ENCODE peak calls at places on chromosomes 5 and 9, in six cellular contexts. V is AG10803, P is foreskin fibroblast, U is heart left ventricle, X is choroid plexus epithelial cell, I is breast epithelium. G is an unnamed sample.

GRCh38 chr5:163434410-163434866 is 3.0 kb upstream of the CCNG1 start:
- DNase-seq in V (no peak), P (no peak), I (peak), U (no peak), X (peak), G (no peak)

GRCh38 chr5:36606437-36607113 is at the start of gene SLC1A3:
- DNase-seq in P (peak), X (peak), I (no peak), U (no peak), V (peak), G (peak)

GRCh38 chr5:464446-464842 is 21.5 kb downstream of the EXOC3 start:
- DNase-seq in U (peak), I (peak), P (no peak), V (no peak), X (no peak), G (no peak)

GRCh38 chr9:88953401-88954029 is 37.8 kb upstream of the S1PR3 start:
- DNase-seq in P (peak), U (no peak), I (no peak), X (peak), V (peak), G (peak)

GRCh38 chr9:6153425-6153824 is 62.2 kb upstream of the IL33 start:
- DNase-seq in P (no peak), U (no peak), V (no peak), X (peak), I (no peak), G (no peak)

GRCh38 chr9:15150939-15151338 is 156.1 kb downstream of the TTC39B start:
- DNase-seq in I (no peak), P (no peak), V (no peak), U (no peak), X (no peak), G (no peak)

GRCh38 chr9:12973702-12974101 is 198.9 kb downstream of the LURAP1L start:
- DNase-seq in U (no peak), P (peak), V (no peak), X (no peak), I (no peak), G (no peak)

GRCh38 chr5:149044453-149045117 is 18.3 kb downstream of the SH3TC2 start:
- DNase-seq in P (no peak), V (no peak), U (no peak), I (no peak), X (no peak), G (no peak)

GRCh38 chr5:60287174-60287771 is 393.7 kb upstream of the PDE4D start:
- DNase-seq in I (no peak), P (peak), X (peak), U (no peak), V (peak), G (no peak)

GRCh38 chr9:76394896-76395244 is 644 bp upstream of the RFK start:
- DNase-seq in V (no peak), P (no peak), U (no peak), I (no peak), X (no peak), G (no peak)

GRCh38 chr9:127877566-127877998 is at the start of gene AK1:
- DNase-seq in V (peak), U (peak), X (peak), P (peak), I (peak), G (no peak)

GRCh38 chr5:53983568-53984465 is 326.6 kb downstream of the ARL15 start:
- DNase-seq in X (peak), I (no peak), V (peak), U (no peak), P (peak), G (peak)

GRCh38 chr9:15438891-15439290 is 16.2 kb downstream of the SNAPC3 start:
- DNase-seq in U (no peak), I (no peak), V (no peak), X (no peak), P (no peak), G (no peak)

GRCh38 chr5:75265731-75266130 is 29.1 kb upstream of the ANKRD31 start:
- DNase-seq in V (peak), I (no peak), P (peak), U (no peak), X (peak), G (peak)

GRCh38 chr9:2134391-2134790 is 119.2 kb downstream of the SMARCA2 start:
- DNase-seq in X (peak), I (no peak), V (peak), P (no peak), U (no peak), G (no peak)

GRCh38 chr9:36138496-36138895 is 2.0 kb downstream of the GLIPR2 start:
- DNase-seq in V (no peak), U (no peak), P (no peak), I (no peak), X (no peak), G (no peak)

GRCh38 chr5:81506900-81507588 is 113.1 kb upstream of the ACOT12 start:
- DNase-seq in V (peak), P (peak), I (no peak), U (no peak), X (peak), G (peak)
- TF ChIP-seq CTCF in V (peak), P (peak), I (peak), U (peak), X (peak), G (peak)

GRCh38 chr5:143105216-143105905 is 298.1 kb downstream of the NR3C1 start:
- DNase-seq in X (no peak), U (no peak), V (no peak), I (no peak), P (no peak), G (no peak)

GRCh38 chr5:143106175-143106574 is 297.3 kb downstream of the NR3C1 start:
- DNase-seq in I (no peak), V (peak), P (peak), X (peak), U (no peak), G (peak)

GRCh38 chr5:143102414-143102813 is 301.1 kb downstream of the NR3C1 start:
- DNase-seq in V (peak), X (no peak), U (no peak), P (no peak), I (no peak), G (no peak)

GRCh38 chr5:143101740-143102386 is 301.6 kb downstream of the NR3C1 start:
- DNase-seq in I (no peak), V (no peak), U (no peak), P (no peak), X (no peak), G (no peak)

DNA sequence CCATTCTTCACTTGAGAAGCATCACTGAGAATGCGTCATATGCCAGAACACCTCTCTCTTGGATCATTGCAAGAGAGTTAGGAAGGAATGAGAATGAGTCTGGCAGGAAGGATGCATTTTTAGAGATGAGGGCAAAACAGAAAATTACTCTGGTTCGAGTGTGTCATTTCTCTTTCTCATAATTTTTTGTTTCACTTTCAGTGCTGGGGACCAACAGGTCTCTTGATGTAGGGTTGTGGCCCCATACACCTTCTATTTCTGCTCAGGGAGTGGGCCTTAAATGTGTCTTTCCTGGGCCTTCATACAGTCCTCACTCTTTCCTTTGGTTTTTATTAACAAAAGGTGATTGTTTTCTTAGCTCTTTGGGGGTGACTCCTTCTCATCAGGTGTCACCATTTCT is 302.4 kb downstream of the NR3C1 start:
- DNase-seq in V (no peak), X (no peak), U (no peak), P (no peak), I (no peak), G (no peak)
- H3K4me3 ChIP-seq in V (no peak), X (no peak), U (no peak), P (no peak), I (no peak), G (no peak)

GRCh38 chr5:41968153-41968723 is 43.2 kb downstream of the FBXO4 start:
- DNase-seq in P (no peak), U (no peak), I (no peak), V (no peak), X (no peak), G (no peak)
- TF ChIP-seq CTCF in P (peak), U (no peak), I (no peak), V (no peak), X (no peak), G (peak)

GRCh38 chr5:40909233-40909632 is at the start of gene C7:
- DNase-seq in U (no peak), I (no peak), V (no peak), X (peak), P (no peak), G (no peak)
- H3K4me3 ChIP-seq in U (peak), I (no peak), V (no peak), X (peak), P (no peak), G (no peak)

DNA sequence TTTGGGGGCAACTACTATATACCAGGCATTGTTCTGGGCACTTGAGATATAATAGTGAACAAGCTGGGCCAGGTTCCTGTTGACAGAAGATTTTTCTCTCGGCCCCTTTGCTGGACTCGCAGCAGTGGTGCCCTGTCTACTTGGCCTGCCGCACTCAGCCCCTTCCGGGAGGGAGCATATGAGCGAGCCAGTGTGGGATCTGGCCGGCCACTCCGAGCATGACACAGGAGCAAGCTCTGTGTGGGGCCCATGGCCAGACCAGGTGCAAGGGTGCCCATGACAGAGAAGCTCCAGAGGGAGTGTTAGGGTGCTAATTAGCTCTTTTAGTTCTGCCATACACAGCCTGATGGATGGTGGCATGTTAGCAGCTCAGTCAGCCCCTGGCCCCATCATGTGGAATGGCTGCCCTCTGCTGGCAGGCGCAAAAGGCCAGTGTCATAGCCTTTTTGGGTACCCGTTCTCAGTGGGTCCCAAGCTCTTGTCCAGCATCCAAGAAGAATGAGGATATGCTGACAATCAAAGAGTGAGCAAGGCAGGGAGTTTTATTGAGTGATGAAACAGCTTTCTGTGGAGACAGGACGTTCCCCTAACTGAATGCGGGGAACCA is 9.3 kb upstream of the KIF4B start:
- DNase-seq in P (peak), I (no peak), V (no peak), U (no peak), X (peak), G (no peak)
- TF ChIP-seq CTCF in P (peak), I (no peak), V (peak), U (peak), X (peak), G (peak)

G was measured in AG09309.